ENCODE peak calls at places on chromosomes 4 and X, in six cellular contexts. F, P, W, D, X and Y are unnamed samples.

GRCh38 chr4:184287697-184288255 is 70.1 kb upstream of the ENPP6 start:
- DNase-seq in F (peak; percentile 74), P (no peak), W (peak; percentile 31), D (no peak), X (no peak), Y (peak; percentile 93)

GRCh38 chr4:43776371-43776770 is 672.2 kb downstream of the KCTD8 start:
- DNase-seq in F (no peak), P (no peak), W (no peak), D (no peak), X (no peak), Y (no peak)

GRCh38 chr4:121951570-121952110 is at the start of gene TRPC3:
- DNase-seq in F (peak; percentile 27), P (no peak), W (no peak), D (no peak), X (no peak), Y (peak; percentile 24)

GRCh38 chrX:27619975-27620374 is 29.8 kb downstream of the DCAF8L2 start:
- DNase-seq in F (no peak), P (no peak), W (no peak), D (no peak), X (no peak), Y (no peak)

GRCh38 chr4:120829113-120829831 is 93.3 kb downstream of the PRDM5 start:
- DNase-seq in F (no peak), P (no peak), W (no peak), D (no peak), X (no peak), Y (no peak)

GRCh38 chr4:113232194-113232593 is 182.7 kb downstream of the ANK2 start:
- DNase-seq in F (no peak), P (no peak), W (no peak), D (no peak), X (no peak), Y (no peak)

GRCh38 chr4:77927991-77928925 is 65.6 kb downstream of the MRPL1 start:
- DNase-seq in F (peak; percentile 36), P (no peak), W (no peak), D (no peak), X (no peak), Y (no peak)

GRCh38 chr4:157754410-157754809 is 418.4 kb downstream of the GASK1B start:
- DNase-seq in F (no peak), P (no peak), W (no peak), D (no peak), X (no peak), Y (no peak)

GRCh38 chrX:139194571-139195280 is 335.8 kb upstream of the F9 start:
- DNase-seq in F (peak; percentile 71), P (no peak), W (peak; percentile 67), D (no peak), X (no peak), Y (peak; percentile 45)

GRCh38 chr4:140448830-140449229 is 21.4 kb upstream of the CLGN start:
- DNase-seq in F (no peak), P (no peak), W (no peak), D (no peak), X (no peak), Y (no peak)

GRCh38 chrX:153642313-153642654 is 4.7 kb upstream of the DUSP9 start:
- DNase-seq in F (no peak), P (no peak), W (no peak), D (no peak), X (no peak), Y (no peak)

GRCh38 chr4:32697281-32697814 is 1977.2 kb downstream of the PCDH7 start:
- DNase-seq in F (no peak), P (no peak), W (no peak), D (no peak), X (no peak), Y (no peak)

GRCh38 chr4:42436950-42437349 is 39.7 kb downstream of the SHISA3 start:
- DNase-seq in F (no peak), P (no peak), W (no peak), D (no peak), X (no peak), Y (no peak)

GRCh38 chr4:120821986-120822385 is 100.5 kb downstream of the PRDM5 start:
- DNase-seq in F (no peak), P (peak; percentile 32), W (no peak), D (no peak), X (no peak), Y (no peak)

GRCh38 chrX:43968347-43968746 is 4.8 kb downstream of the NDP start:
- DNase-seq in F (no peak), P (no peak), W (no peak), D (no peak), X (no peak), Y (no peak)

GRCh38 chr4:121177238-121178137 is 13.4 kb upstream of the TNIP3 start:
- DNase-seq in F (no peak), P (no peak), W (no peak), D (no peak), X (no peak), Y (no peak)

GRCh38 chr4:97507587-97508245 is 635.6 kb downstream of the STPG2 start:
- DNase-seq in F (no peak), P (no peak), W (no peak), D (no peak), X (no peak), Y (no peak)

GRCh38 chr4:95209942-95210341 is 338.8 kb downstream of the UNC5C start:
- DNase-seq in F (no peak), P (no peak), W (no peak), D (no peak), X (no peak), Y (no peak)

GRCh38 chr4:122300776-122301175 is 78.0 kb upstream of the ADAD1 start:
- DNase-seq in F (no peak), P (no peak), W (no peak), D (no peak), X (no peak), Y (no peak)

GRCh38 chr4:75325316-75325715 is 188.9 kb downstream of the RCHY1 start:
- DNase-seq in F (no peak), P (no peak), W (no peak), D (no peak), X (no peak), Y (no peak)

GRCh38 chr4:73486497-73486896 is 5.0 kb downstream of the AFM start:
- DNase-seq in F (no peak), P (no peak), W (no peak), D (no peak), X (no peak), Y (no peak)

GRCh38 chr4:119136541-119136940 is 909 bp downstream of the MYOZ2 start:
- DNase-seq in F (no peak), P (no peak), W (no peak), D (no peak), X (no peak), Y (no peak)
- TF ChIP-seq CTCF in F (no peak), P (no peak), W (no peak), D (no peak), X (no peak), Y (no peak)

DNA sequence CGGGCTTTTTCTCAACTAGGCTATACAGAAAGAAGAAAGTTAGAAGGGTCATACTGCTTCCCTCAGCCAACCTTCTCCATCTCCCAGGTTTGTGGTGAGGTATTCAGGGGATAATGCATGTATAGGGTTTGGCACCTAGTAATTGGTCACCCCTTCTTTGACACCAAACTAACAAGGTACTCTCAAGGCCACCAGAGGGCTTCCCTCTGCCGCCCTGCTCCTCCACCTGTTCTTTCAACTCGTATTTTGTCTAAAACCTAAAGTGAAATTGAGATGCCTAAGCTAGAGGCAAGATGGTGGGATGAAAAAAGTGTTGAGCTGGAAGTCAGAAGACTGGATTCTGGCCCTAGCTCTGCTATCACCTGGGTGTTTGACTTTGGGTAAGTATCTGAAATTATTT is 22.0 kb downstream of the CT47C1 start:
- DNase-seq in F (no peak), P (no peak), W (no peak), D (no peak), X (no peak), Y (no peak)
- H3K27ac ChIP-seq in F (no peak overlapping the region), P (no peak overlapping the region), W (no peak overlapping the region), D (no peak overlapping the region), X (no peak overlapping the region), Y (no peak overlapping the region)

GRCh38 chrX:150765237-150765636 is 72.0 kb downstream of the MTMR1 start:
- DNase-seq in F (no peak), P (no peak), W (no peak), D (no peak), X (no peak), Y (no peak)

GRCh38 chrX:150767045-150767395 is 73.8 kb downstream of the MTMR1 start:
- DNase-seq in F (peak; percentile 36), P (no peak), W (no peak), D (no peak), X (no peak), Y (peak; percentile 9)

GRCh38 chrX:150765782-150766350 is 72.7 kb downstream of the MTMR1 start:
- DNase-seq in F (no peak), P (no peak), W (no peak), D (no peak), X (no peak), Y (no peak)

GRCh38 chrX:150767475-150768131 is 74.4 kb downstream of the MTMR1 start:
- DNase-seq in F (no peak), P (no peak), W (no peak), D (no peak), X (no peak), Y (no peak)

DNA sequence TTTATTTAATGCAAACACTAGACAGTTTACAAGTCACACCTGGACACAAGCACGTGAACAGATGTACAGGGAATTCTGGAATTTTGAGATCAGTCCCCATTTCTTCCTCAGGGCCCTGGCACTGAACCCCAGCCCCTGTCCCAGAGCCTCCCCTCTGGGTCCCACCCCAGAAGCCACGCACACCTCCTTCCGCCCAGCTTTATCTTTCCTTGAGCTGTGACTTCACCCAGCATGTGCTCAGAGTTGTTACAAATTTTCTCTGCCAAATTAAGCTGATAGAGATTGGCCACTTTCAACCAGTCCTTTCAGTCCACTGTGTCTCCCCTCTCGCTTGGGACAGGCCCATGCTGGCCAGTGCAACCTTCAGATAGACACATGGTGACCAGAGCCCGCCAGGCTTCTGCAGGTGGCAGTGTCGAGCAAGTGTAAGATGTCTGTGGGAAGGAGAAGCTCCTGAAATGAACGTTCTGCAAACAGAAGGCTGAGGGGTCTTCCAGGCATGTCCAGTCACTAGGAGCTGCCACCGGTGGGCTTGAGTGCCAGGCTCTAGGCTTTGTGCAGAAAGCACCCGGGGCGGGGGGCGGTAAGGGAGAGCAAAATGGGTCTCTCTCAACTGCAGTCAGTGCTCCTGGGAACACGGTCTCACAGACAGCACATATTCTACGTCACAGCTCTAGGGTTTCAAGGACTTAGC is 73.3 kb downstream of the MTMR1 start:
- DNase-seq in F (no peak), P (no peak), W (no peak), D (no peak), X (no peak), Y (no peak)
- TF ChIP-seq CTCF in F (no peak), P (no peak), W (no peak), D (no peak), X (no peak), Y (no peak)

GRCh38 chr4:87024181-87024580 is 89.4 kb downstream of the AFF1 start:
- DNase-seq in F (no peak), P (no peak), W (no peak), D (no peak), X (no peak), Y (no peak)

GRCh38 chr4:87029356-87029755 is 94.5 kb downstream of the AFF1 start:
- DNase-seq in F (no peak), P (no peak), W (no peak), D (no peak), X (no peak), Y (no peak)

GRCh38 chr4:87025023-87025613 is 90.3 kb downstream of the AFF1 start:
- DNase-seq in F (no peak), P (no peak), W (no peak), D (no peak), X (no peak), Y (no peak)

GRCh38 chr4:87026795-87027495 is 92.1 kb downstream of the AFF1 start:
- DNase-seq in F (no peak), P (no peak), W (no peak), D (no peak), X (no peak), Y (peak; percentile 53)

GRCh38 chr4:87025614-87026041 is 90.8 kb downstream of the AFF1 start:
- DNase-seq in F (no peak), P (no peak), W (no peak), D (no peak), X (no peak), Y (no peak)
- H3K27ac ChIP-seq in F (peak overlapping the region; percentile 20), P (no peak overlapping the region), W (peak overlapping the region; percentile 11), D (no peak overlapping the region), X (no peak overlapping the region), Y (no peak overlapping the region)